ENCODE peak calls at places on chromosome 11, in five cellular contexts. E is AG04450, C is dorsolateral prefrontal cortex, W is Panc1, D is foreskin fibroblast. H is an unnamed sample.

GRCh38 chr11:95767498-95767897 is 22.1 kb downstream of the FAM76B start:
- DNase-seq in E (no peak), W (no peak), D (peak), C (no peak), H (no peak)

GRCh38 chr11:67644042-67644441 is 4.5 kb upstream of the TBX10 start:
- DNase-seq in D (peak), C (no peak), W (no peak), E (no peak), H (no peak)

GRCh38 chr11:2933376-2934056 is 4.3 kb upstream of the PHLDA2 start:
- DNase-seq in E (peak), W (peak), C (no peak), D (peak), H (no peak)

GRCh38 chr11:130403301-130403804 is 25.1 kb downstream of the ADAMTS8 start:
- DNase-seq in W (peak), D (peak), E (peak), C (peak), H (peak)

GRCh38 chr11:92473736-92474135 is 249.1 kb downstream of the FAT3 start:
- DNase-seq in C (no peak), D (no peak), E (no peak), W (no peak), H (no peak)

GRCh38 chr11:129896062-129896461 is 684 bp upstream of the NFRKB start:
- DNase-seq in C (no peak), W (no peak), D (no peak), E (no peak), H (no peak)

GRCh38 chr11:17736921-17737817 is 2.6 kb downstream of the KCNC1 start:
- DNase-seq in C (no peak), W (no peak), D (no peak), E (no peak), H (no peak)

GRCh38 chr11:7307836-7308235 is 56.1 kb downstream of the SYT9 start:
- DNase-seq in E (no peak), D (no peak), C (no peak), W (no peak), H (no peak)

GRCh38 chr11:36492724-36493304 is 17.3 kb downstream of the TRAF6 start:
- DNase-seq in W (peak), C (no peak), E (no peak), D (peak), H (no peak)

GRCh38 chr11:91946397-91947090 is 278.1 kb upstream of the FAT3 start:
- DNase-seq in W (no peak), D (peak), C (no peak), E (no peak), H (no peak)

GRCh38 chr11:100731471-100731870 is 44.4 kb downstream of the ARHGAP42 start:
- DNase-seq in C (no peak), W (no peak), D (no peak), E (no peak), H (no peak)

GRCh38 chr11:46356911-46357482 is 9.7 kb downstream of the DGKZ start:
- DNase-seq in C (no peak), W (no peak), D (peak), E (peak), H (no peak)

GRCh38 chr11:61549662-61550568 is 31.0 kb downstream of the SYT7 start:
- DNase-seq in D (no peak), E (no peak), W (no peak), C (no peak), H (no peak)

GRCh38 chr11:67372993-67373915 is at the start of gene CLCF1:
- DNase-seq in D (peak), E (peak), W (no peak), C (no peak), H (no peak)

GRCh38 chr11:19935507-19935906 is 222.9 kb downstream of the NAV2 start:
- DNase-seq in E (no peak), D (peak), W (no peak), C (no peak), H (no peak)

GRCh38 chr11:131906963-131907362 is 536.5 kb downstream of the NTM start:
- DNase-seq in E (no peak), W (no peak), D (peak), C (no peak), H (no peak)

GRCh38 chr11:93487032-93487483 is 56.1 kb downstream of the SMCO4 start:
- DNase-seq in C (no peak), E (no peak), W (no peak), D (no peak), H (no peak)

GRCh38 chr11:95577716-95578460 is 211.7 kb downstream of the FAM76B start:
- DNase-seq in W (no peak), C (no peak), D (peak), E (no peak), H (peak)

GRCh38 chr11:118530683-118531596 is at the start of gene TMEM25:
- DNase-seq in E (no peak), C (peak), D (peak), W (no peak), H (no peak)

GRCh38 chr11:100573911-100574513 is 113.1 kb upstream of the ARHGAP42 start:
- DNase-seq in C (no peak), D (peak), W (no peak), E (no peak), H (no peak)

GRCh38 chr11:67614730-67615454 is 8.2 kb downstream of the NDUFV1 start:
- DNase-seq in W (no peak), C (no peak), E (no peak), D (no peak), H (no peak)

GRCh38 chr11:70377645-70378044 is 20.7 kb upstream of the CTTN start:
- DNase-seq in C (no peak), W (no peak), E (no peak), D (no peak), H (no peak)

GRCh38 chr11:78821371-78822306 is 247.0 kb upstream of the NARS2 start:
- DNase-seq in C (no peak), D (peak), E (peak), W (peak), H (no peak)

GRCh38 chr11:104327864-104328513 is 164.0 kb upstream of the PDGFD start:
- DNase-seq in W (no peak), D (peak), C (no peak), E (no peak), H (no peak)

GRCh38 chr11:70844387-70844786 is 408.0 kb downstream of the SHANK2 start:
- DNase-seq in W (no peak), C (no peak), E (no peak), D (no peak), H (no peak)

GRCh38 chr11:131703311-131703710 is 332.9 kb downstream of the NTM start:
- DNase-seq in D (no peak), C (no peak), W (no peak), E (no peak), H (no peak)

GRCh38 chr11:83545494-83545893 is 259.3 kb upstream of the CCDC90B start:
- DNase-seq in D (no peak), W (no peak), C (no peak), E (no peak), H (no peak)

GRCh38 chr11:120137611-120138521 is at the start of gene TRIM29:
- DNase-seq in C (no peak), E (no peak), D (no peak), W (no peak), H (no peak)

GRCh38 chr11:104968856-104969776 is 742 bp upstream of the CASP4 start:
- DNase-seq in C (no peak), E (no peak), W (peak), D (no peak), H (no peak)

GRCh38 chr11:100965346-100965745 is 164.3 kb downstream of the PGR start:
- DNase-seq in C (no peak), E (no peak), D (peak), W (no peak), H (no peak)

GRCh38 chr11:61516191-61516590 is 7.6 kb downstream of the LRRC10B start:
- DNase-seq in D (no peak), C (no peak), E (no peak), W (no peak), H (no peak)

GRCh38 chr11:61370349-61371005 is 8.3 kb downstream of the TMEM138 start:
- DNase-seq in E (no peak), C (no peak), D (no peak), W (no peak), H (no peak)

GRCh38 chr11:134157451-134157850 is 66.3 kb downstream of the NCAPD3 start:
- DNase-seq in C (no peak), D (peak), W (no peak), E (no peak), H (no peak)
- TF ChIP-seq CTCF in C (no peak), D (no peak), W (no peak), E (no peak), H (no peak)

GRCh38 chr11:62860835-62861563 is 19.7 kb upstream of the SLC3A2 start:
- DNase-seq in C (no peak), E (no peak), D (no peak), W (no peak), H (no peak)

GRCh38 chr11:62855571-62856332 is 16.4 kb upstream of the WDR74 start:
- DNase-seq in W (peak), E (peak), D (peak), C (peak), H (peak)

GRCh38 chr11:62856333-62856910 is 17.0 kb upstream of the WDR74 start:
- DNase-seq in W (no peak), E (no peak), D (peak), C (no peak), H (no peak)

GRCh38 chr11:62857541-62857982 is 18.2 kb upstream of the WDR74 start:
- DNase-seq in C (no peak), W (no peak), E (no peak), D (no peak), H (no peak)

DNA sequence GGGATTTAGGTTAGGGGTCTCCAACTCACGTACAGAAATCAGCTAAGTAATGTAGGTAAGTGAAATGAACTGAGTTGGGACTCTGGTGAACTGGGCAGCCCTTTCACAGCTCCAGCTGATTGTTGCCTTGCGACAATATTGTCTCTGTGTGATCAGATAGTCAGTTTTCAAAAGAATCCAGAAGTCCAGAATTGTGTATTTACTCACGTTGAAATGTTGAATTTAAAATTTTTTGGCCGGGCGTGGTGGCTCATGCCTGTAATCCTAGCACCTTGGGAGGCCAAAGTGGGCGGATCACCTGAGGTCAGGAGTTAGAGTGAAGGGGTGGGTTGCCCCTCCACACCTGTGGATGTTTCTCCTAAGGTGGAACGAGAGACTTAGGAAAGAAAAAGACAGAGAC is 18.8 kb upstream of the WDR74 start:
- DNase-seq in E (no peak), C (no peak), W (no peak), D (no peak), H (no peak)
- H3K4me3 ChIP-seq in E (no peak), C (no peak), W (peak), D (no peak), H (no peak)

GRCh38 chr11:65100674-65101350 is 4.8 kb downstream of the VPS51 start:
- DNase-seq in W (no peak), E (no peak), D (peak), C (no peak), H (no peak)
- TF ChIP-seq CTCF in W (no peak), E (peak), D (no peak), C (no peak), H (no peak)

GRCh38 chr11:706439-706956 is 467 bp downstream of the EPS8L2 start:
- DNase-seq in W (no peak), D (peak), C (no peak), E (no peak), H (no peak)
- H3K4me3 ChIP-seq in W (peak), D (peak), C (peak), E (peak), H (peak)

GRCh38 chr11:9260182-9261146 is 4.7 kb downstream of the DENND5A start:
- DNase-seq in E (no peak), C (no peak), W (no peak), D (no peak), H (no peak)
- TF ChIP-seq CTCF in E (peak), C (peak), W (no peak), D (peak), H (no peak)

GRCh38 chr11:13963169-13963948 is 836 bp downstream of the SPON1 start:
- DNase-seq in C (peak), E (no peak), D (peak), W (no peak), H (no peak)
- H3K4me3 ChIP-seq in C (peak), E (peak), D (peak), W (no peak), H (no peak)

GRCh38 chr11:3971756-3972404 is 116.4 kb downstream of the STIM1 start:
- DNase-seq in D (peak), E (no peak), C (no peak), W (no peak), H (no peak)
- TF ChIP-seq CTCF in D (peak), E (peak), C (no peak), W (no peak), H (no peak)

GRCh38 chr11:123354371-123354770 is 75.7 kb upstream of the GRAMD1B start:
- DNase-seq in E (no peak), C (no peak), D (no peak), W (no peak), H (no peak)

GRCh38 chr11:123356539-123356938 is 73.5 kb upstream of the GRAMD1B start:
- DNase-seq in D (no peak), W (no peak), C (no peak), E (no peak), H (no peak)

GRCh38 chr11:123357990-123358827 is 71.9 kb upstream of the GRAMD1B start:
- DNase-seq in E (no peak), W (no peak), D (peak), C (peak), H (no peak)

GRCh38 chr11:123360267-123360936 is 69.7 kb upstream of the GRAMD1B start:
- DNase-seq in W (no peak), D (no peak), C (no peak), E (no peak), H (no peak)

GRCh38 chr11:123357353-123357989 is 72.6 kb upstream of the GRAMD1B start:
- DNase-seq in E (no peak), W (no peak), D (no peak), C (no peak), H (no peak)
- H3K4me3 ChIP-seq in E (no peak), W (no peak), D (peak), C (peak), H (peak)

GRCh38 chr11:12321217-12321937 is 56.0 kb upstream of the PARVA start:
- DNase-seq in W (no peak), E (no peak), D (no peak), C (no peak), H (no peak)

GRCh38 chr11:12318791-12319733 is 58.3 kb upstream of the PARVA start:
- DNase-seq in W (no peak), E (peak), C (no peak), D (peak), H (peak)

GRCh38 chr11:12324585-12324984 is 52.8 kb upstream of the PARVA start:
- DNase-seq in E (no peak), D (no peak), W (no peak), C (no peak), H (no peak)

GRCh38 chr11:12316432-12316831 is 60.9 kb upstream of the PARVA start:
- DNase-seq in D (no peak), C (no peak), E (no peak), W (no peak), H (no peak)

GRCh38 chr11:12319734-12320387 is 57.5 kb upstream of the PARVA start:
- DNase-seq in D (peak), C (no peak), E (no peak), W (no peak), H (no peak)
- TF ChIP-seq CTCF in D (no peak), C (no peak), E (no peak), W (no peak), H (no peak)